ENCODE peak calls at places on chromosome 5, in four cellular contexts. T, E, M and H are unnamed samples.

GRCh38 chr5:77224672-77225355 is 14.3 kb downstream of the PDE8B start:
- DNase-seq in T (no peak), M (no peak), E (no peak), H (no peak)

GRCh38 chr5:172150514-172151425 is 37.3 kb downstream of the STK10 start:
- DNase-seq in M (no peak), E (peak), T (no peak), H (peak)

GRCh38 chr5:56575821-56576220 is 239.5 kb upstream of the MAP3K1 start:
- DNase-seq in M (no peak), E (no peak), T (no peak), H (no peak)

GRCh38 chr5:19270153-19270552 is 717.8 kb downstream of the CDH18 start:
- DNase-seq in M (no peak), E (no peak), T (peak), H (no peak)

GRCh38 chr5:160620401-160620800 is 198.7 kb downstream of the PTTG1 start:
- DNase-seq in M (no peak), T (no peak), E (no peak), H (no peak)

GRCh38 chr5:139725073-139725830 is 70.4 kb upstream of the PSD2 start:
- DNase-seq in T (no peak), M (peak), E (peak), H (no peak)

GRCh38 chr5:31225118-31225517 is 31.6 kb downstream of the CDH6 start:
- DNase-seq in M (no peak), T (no peak), E (no peak), H (no peak)

GRCh38 chr5:59819806-59820205 is 73.7 kb downstream of the PDE4D start:
- DNase-seq in E (no peak), M (no peak), T (no peak), H (no peak)

GRCh38 chr5:177438468-177438867 is 8.1 kb upstream of the PRR7 start:
- DNase-seq in M (no peak), T (no peak), E (no peak), H (no peak)

GRCh38 chr5:178825444-178825843 is 34.3 kb upstream of the ZNF354B start:
- DNase-seq in M (no peak), T (no peak), E (no peak), H (no peak)

GRCh38 chr5:107605596-107606125 is 65.1 kb downstream of the EFNA5 start:
- DNase-seq in T (no peak), E (no peak), M (no peak), H (no peak)

DNA sequence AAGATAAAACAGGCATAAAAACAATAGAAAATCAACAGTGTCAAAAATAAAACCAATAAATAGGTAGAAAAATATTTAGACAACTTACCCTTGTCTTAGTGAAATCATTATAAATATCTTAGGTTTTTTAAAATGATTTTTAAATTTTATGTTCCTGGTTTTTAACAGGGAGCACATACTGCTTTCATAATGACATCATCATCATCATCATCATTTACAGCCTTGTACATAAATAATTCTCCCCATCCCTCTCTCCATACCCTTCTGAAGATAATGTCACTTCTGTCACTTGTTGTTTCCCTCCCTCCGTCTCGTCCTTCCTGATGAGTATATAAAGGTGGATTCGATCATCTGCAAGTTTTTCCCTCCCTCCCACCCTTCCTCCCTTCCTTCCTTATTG is 56.6 kb downstream of the CDH9 start:
- DNase-seq in M (no peak), T (no peak), E (no peak), H (no peak)
- H3K27ac ChIP-seq in M (no peak), T (no peak), E (no peak), H (no peak)

GRCh38 chr5:159106193-159106568 is 6.5 kb upstream of the EBF1 start:
- DNase-seq in M (no peak), T (peak), E (peak), H (no peak)

GRCh38 chr5:159106569-159107282 is 7.0 kb upstream of the EBF1 start:
- DNase-seq in M (peak), E (peak), T (peak), H (no peak)

GRCh38 chr5:159104058-159104651 is 4.4 kb upstream of the EBF1 start:
- DNase-seq in M (peak), E (peak), T (no peak), H (no peak)

GRCh38 chr5:159104759-159105317 is 5.1 kb upstream of the EBF1 start:
- DNase-seq in T (no peak), E (peak), M (no peak), H (no peak)

GRCh38 chr5:159105318-159106053 is 5.8 kb upstream of the EBF1 start:
- DNase-seq in T (no peak), M (peak), E (peak), H (no peak)
- H3K27ac ChIP-seq in T (no peak), M (no peak), E (peak), H (no peak)

GRCh38 chr5:83564069-83564749 is 92.7 kb downstream of the VCAN start:
- DNase-seq in M (no peak), T (peak), E (no peak), H (no peak)
- H3K27ac ChIP-seq in M (no peak), T (no peak), E (no peak), H (no peak)

GRCh38 chr5:174626521-174626920 is 97.9 kb upstream of the MSX2 start:
- DNase-seq in M (no peak), T (no peak), E (no peak), H (no peak)

GRCh38 chr5:174623018-174623417 is 101.4 kb upstream of the MSX2 start:
- DNase-seq in T (no peak), M (no peak), E (no peak), H (no peak)

GRCh38 chr5:174623438-174624019 is 100.9 kb upstream of the MSX2 start:
- DNase-seq in M (no peak), E (no peak), T (no peak), H (no peak)

GRCh38 chr5:174625591-174626365 is 98.6 kb upstream of the MSX2 start:
- DNase-seq in E (no peak), M (no peak), T (no peak), H (no peak)

GRCh38 chr5:174624754-174625506 is 99.5 kb upstream of the MSX2 start:
- DNase-seq in M (no peak), E (no peak), T (no peak), H (no peak)
- H3K27ac ChIP-seq in M (no peak), E (no peak), T (no peak), H (no peak)

GRCh38 chr5:173925449-173926071 is 37.4 kb downstream of the CPEB4 start:
- DNase-seq in E (peak), T (peak), M (no peak), H (no peak)

GRCh38 chr5:173923236-173924104 is 35.3 kb downstream of the CPEB4 start:
- DNase-seq in E (no peak), T (peak), M (no peak), H (no peak)

GRCh38 chr5:173922527-173922926 is 34.4 kb downstream of the CPEB4 start:
- DNase-seq in T (no peak), M (no peak), E (no peak), H (no peak)

GRCh38 chr5:173926359-173926758 is 38.2 kb downstream of the CPEB4 start:
- DNase-seq in T (no peak), M (no peak), E (no peak), H (no peak)

GRCh38 chr5:173924899-173925298 is 36.8 kb downstream of the CPEB4 start:
- DNase-seq in T (no peak), M (no peak), E (no peak), H (no peak)
- H3K27ac ChIP-seq in T (peak), M (peak), E (no peak), H (no peak)

DNA sequence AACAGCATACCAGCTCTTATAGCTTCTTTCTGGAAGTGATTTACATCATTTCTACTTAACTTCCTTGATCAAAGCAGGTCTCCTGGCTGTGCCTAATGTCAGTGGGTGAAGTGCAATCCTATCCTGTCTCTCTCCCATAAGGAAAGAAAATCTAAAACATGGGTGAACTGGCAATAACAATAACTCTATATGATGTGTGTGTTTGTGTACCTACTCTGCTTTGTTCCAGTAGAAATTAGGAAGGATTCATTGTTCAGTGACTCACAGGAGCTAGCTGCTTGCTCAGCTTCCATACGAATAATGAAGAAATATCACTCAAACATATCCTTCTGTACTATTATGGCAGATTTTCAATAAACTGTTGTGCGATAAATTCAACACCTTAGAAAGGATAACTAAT is 123.7 kb downstream of the ADGRV1 start:
- DNase-seq in M (no peak), E (no peak), T (no peak), H (no peak)
- H3K27ac ChIP-seq in M (no peak), E (no peak), T (no peak), H (no peak)